ENCODE peak calls at places on chromosomes 2 and 18, in ten cellular contexts. J is prostate gland, A is right lobe of liver, O is thoracic aorta, M is heart left ventricle, Z is upper lobe of right lung, X is uterus, L is GM23338, V is small intestine, N is tibial nerve. Y is an unnamed sample.

GRCh38 chr2:233007739-233008138 is 5.3 kb downstream of the NGEF start:
- DNase-seq in J (no peak), A (no peak), O (no peak), M (no peak), Z (no peak), X (no peak), L (no peak), V (no peak), N (no peak), Y (no peak)

GRCh38 chr18:49933530-49933929 is 120.2 kb upstream of the ACAA2 start:
- DNase-seq in J (no peak), A (no peak), O (no peak), M (no peak), Z (no peak), X (no peak), L (no peak), V (no peak), N (no peak), Y (no peak)

GRCh38 chr2:148989882-148990493 is 48.5 kb upstream of the LYPD6B start:
- DNase-seq in J (peak; percentile 71), A (no peak), O (no peak), M (peak; percentile 48), Z (no peak), X (peak; percentile 36), L (peak; percentile 86), V (peak; percentile 65), N (peak; percentile 86), Y (no peak)

GRCh38 chr2:13662055-13662454 is 945.3 kb downstream of the TRIB2 start:
- DNase-seq in J (no peak), A (no peak), O (no peak), M (no peak), Z (no peak), X (no peak), L (no peak), V (no peak), N (no peak), Y (no peak)

GRCh38 chr2:27154481-27154880 is 5.7 kb downstream of the TCF23 start:
- DNase-seq in J (no peak), A (no peak), O (no peak), M (no peak), Z (no peak), X (peak; percentile 91), L (no peak), V (no peak), N (no peak), Y (no peak)

GRCh38 chr2:127174176-127174575 is 45.9 kb downstream of the CYP27C1 start:
- DNase-seq in J (no peak), A (no peak), O (no peak), M (no peak), Z (no peak), X (peak; percentile 58), L (peak; percentile 41), V (no peak), N (no peak), Y (no peak)

GRCh38 chr2:212854116-212854515 is 297.3 kb downstream of the IKZF2 start:
- DNase-seq in J (no peak), A (no peak), O (no peak), M (no peak), Z (no peak), X (no peak), L (no peak), V (no peak), N (no peak), Y (no peak)

GRCh38 chr2:60548844-60549243 is 4.6 kb downstream of the BCL11A start:
- DNase-seq in J (no peak), A (no peak), O (no peak), M (no peak), Z (no peak), X (no peak), L (peak; percentile 68), V (no peak), N (no peak), Y (no peak)

GRCh38 chr2:85579266-85579935 is 2.0 kb downstream of the VAMP8 start:
- DNase-seq in J (no peak), A (no peak), O (no peak), M (peak; percentile 66), Z (no peak), X (no peak), L (no peak), V (no peak), N (no peak), Y (no peak)

GRCh38 chr2:69946351-69947077 is 14.9 kb downstream of the ASPRV1 start:
- DNase-seq in J (no peak), A (no peak), O (no peak), M (no peak), Z (no peak), X (no peak), L (no peak), V (peak; percentile 51), N (no peak), Y (peak; percentile 72)

GRCh38 chr2:222309361-222309760 is 10.6 kb upstream of the PAX3 start:
- DNase-seq in J (no peak), A (no peak), O (no peak), M (no peak), Z (no peak), X (no peak), L (no peak), V (no peak), N (no peak), Y (no peak)

GRCh38 chr2:222311321-222311977 is 12.7 kb upstream of the PAX3 start:
- DNase-seq in J (no peak), A (no peak), O (no peak), M (no peak), Z (peak; percentile 52), X (no peak), L (peak; percentile 80), V (no peak), N (no peak), Y (no peak)

GRCh38 chr2:222311978-222312738 is 13.4 kb upstream of the PAX3 start:
- DNase-seq in J (no peak), A (no peak), O (no peak), M (no peak), Z (peak; percentile 46), X (no peak), L (peak; percentile 42), V (no peak), N (no peak), Y (no peak)

GRCh38 chr2:222309766-222310165 is 11.0 kb upstream of the PAX3 start:
- DNase-seq in J (no peak), A (no peak), O (no peak), M (no peak), Z (no peak), X (no peak), L (no peak), V (no peak), N (no peak), Y (no peak)

GRCh38 chr2:222310747-222311320 is 12.0 kb upstream of the PAX3 start:
- DNase-seq in J (no peak), A (no peak), O (no peak), M (no peak), Z (no peak), X (no peak), L (no peak), V (no peak), N (no peak), Y (no peak)
- H3K27me3 ChIP-seq in J (peaks cover 46% of the 10 kb centered on the region), A (peaks cover 67% of the 10 kb centered on the region), O (peaks cover 37% of the 10 kb centered on the region), M (peaks cover 99% of the 10 kb centered on the region), Z (peaks cover 98% of the 10 kb centered on the region), X (peaks cover 18% of the 10 kb centered on the region), L (peaks cover 100% of the 10 kb centered on the region), V (peaks cover 3% of the 10 kb centered on the region), N (peaks cover 100% of the 10 kb centered on the region), Y (peaks cover 53% of the 10 kb centered on the region)

DNA sequence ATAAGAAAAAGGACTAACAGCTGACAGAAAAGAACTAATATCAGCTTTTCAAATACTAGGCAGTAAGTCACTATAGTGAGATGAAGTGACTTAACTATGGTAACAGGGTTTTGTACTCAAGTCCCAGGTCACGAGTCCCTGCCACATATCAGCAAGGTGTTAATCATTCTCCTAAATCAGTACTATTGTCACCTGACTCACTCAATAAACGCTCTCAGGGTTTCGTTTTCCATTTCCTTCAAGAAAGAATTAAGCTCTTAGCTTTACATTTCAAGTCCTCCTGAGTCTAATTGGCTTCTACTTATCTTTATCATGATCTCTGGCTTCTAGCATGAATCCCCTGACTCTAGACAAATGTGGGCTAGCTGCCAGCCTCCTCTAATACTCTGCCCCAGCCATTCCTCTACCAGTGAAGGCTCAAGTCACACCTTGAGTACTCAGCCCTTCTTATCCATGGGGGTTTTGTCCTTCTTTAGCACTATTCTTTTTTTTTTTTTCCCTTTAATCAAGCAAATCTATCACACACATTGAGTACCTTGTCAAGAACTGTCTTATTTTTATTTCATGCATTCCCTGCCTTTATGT is 20.1 kb downstream of the BUB1 start:
- DNase-seq in J (no peak), A (no peak), O (no peak), M (no peak), Z (no peak), X (no peak), L (no peak), V (peak; percentile 94), N (no peak), Y (no peak)
- H3K36me3 ChIP-seq in J (no peaks in the 10 kb centered on the region), A (no peaks in the 10 kb centered on the region), O (no peaks in the 10 kb centered on the region), M (no peaks in the 10 kb centered on the region), Z (no peaks in the 10 kb centered on the region), X (no peaks in the 10 kb centered on the region), L (peaks cover 96% of the 10 kb centered on the region), V (no peaks in the 10 kb centered on the region), N (no peaks in the 10 kb centered on the region), Y (peaks cover 100% of the 10 kb centered on the region)

GRCh38 chr2:111903930-111904439 is 5.6 kb downstream of the MERTK start:
- DNase-seq in J (no peak), A (no peak), O (no peak), M (no peak), Z (no peak), X (no peak), L (no peak), V (no peak), N (no peak), Y (no peak)

GRCh38 chr2:111908578-111908977 is 10.2 kb downstream of the MERTK start:
- DNase-seq in J (peak; percentile 8), A (no peak), O (no peak), M (no peak), Z (no peak), X (no peak), L (no peak), V (no peak), N (no peak), Y (no peak)

GRCh38 chr2:111904726-111905476 is 6.5 kb downstream of the MERTK start:
- DNase-seq in J (no peak), A (no peak), O (no peak), M (peak; percentile 38), Z (no peak), X (no peak), L (no peak), V (no peak), N (no peak), Y (no peak)

GRCh38 chr2:111903516-111903915 is 5.1 kb downstream of the MERTK start:
- DNase-seq in J (no peak), A (no peak), O (no peak), M (no peak), Z (no peak), X (no peak), L (no peak), V (no peak), N (no peak), Y (no peak)

GRCh38 chr2:111905990-111906735 is 7.8 kb downstream of the MERTK start:
- DNase-seq in J (no peak), A (no peak), O (no peak), M (no peak), Z (no peak), X (no peak), L (no peak), V (no peak), N (no peak), Y (no peak)
- H3K27me3 ChIP-seq in J (no peaks in the 10 kb centered on the region), A (no peaks in the 10 kb centered on the region), O (no peaks in the 10 kb centered on the region), M (no peaks in the 10 kb centered on the region), Z (no peaks in the 10 kb centered on the region), X (no peaks in the 10 kb centered on the region), L (no peaks in the 10 kb centered on the region), V (no peaks in the 10 kb centered on the region), N (no peaks in the 10 kb centered on the region), Y (peaks cover 43% of the 10 kb centered on the region)

GRCh38 chr18:45863469-45863868 is 38.0 kb downstream of the SIGLEC15 start:
- DNase-seq in J (no peak), A (no peak), O (no peak), M (no peak), Z (no peak), X (no peak), L (no peak), V (no peak), N (no peak), Y (peak; percentile 14)
- H3K36me3 ChIP-seq in J (peaks cover 3% of the 10 kb centered on the region), A (peaks cover 2% of the 10 kb centered on the region), O (peaks cover 39% of the 10 kb centered on the region), M (peaks cover 100% of the 10 kb centered on the region), Z (peaks cover 97% of the 10 kb centered on the region), X (no peaks in the 10 kb centered on the region), L (peaks cover 8% of the 10 kb centered on the region), V (peaks cover 19% of the 10 kb centered on the region), N (peaks cover 98% of the 10 kb centered on the region), Y (peaks cover 81% of the 10 kb centered on the region)

Y was measured in SJSA1.